ENCODE peak calls at places on chromosome 9, in six cellular contexts. One of them, this sample, is unnamed.

GRCh38 chr9:90476058-90476457 is 166.6 kb downstream of the DIRAS2 start:
- DNase-seq in neuronal stem cell: no peak
- DNase-seq in H1: no peak
- DNase-seq in H9: no peak
- DNase-seq in IMR-90: no peak
- DNase-seq in trophoblast cell: no peak
- DNase-seq in this sample: no peak

GRCh38 chr9:70924905-70925547 is 196.4 kb downstream of the TRPM3 start:
- DNase-seq in neuronal stem cell: peak
- DNase-seq in H1: no peak
- DNase-seq in H9: peak
- DNase-seq in IMR-90: peak
- DNase-seq in trophoblast cell: peak
- DNase-seq in this sample: peak

GRCh38 chr9:104682642-104683041 is 11.7 kb upstream of the OR13D1 start:
- DNase-seq in neuronal stem cell: peak
- DNase-seq in H1: no peak
- DNase-seq in H9: no peak
- DNase-seq in IMR-90: peak
- DNase-seq in trophoblast cell: peak
- DNase-seq in this sample: peak

GRCh38 chr9:38183994-38184568 is 115.1 kb upstream of the SHB start:
- DNase-seq in neuronal stem cell: no peak
- DNase-seq in H1: no peak
- DNase-seq in H9: no peak
- DNase-seq in IMR-90: no peak
- DNase-seq in trophoblast cell: no peak
- DNase-seq in this sample: no peak

GRCh38 chr9:109726122-109726521 is 53.9 kb upstream of the PALM2AKAP2 start:
- DNase-seq in neuronal stem cell: no peak
- DNase-seq in H1: no peak
- DNase-seq in H9: no peak
- DNase-seq in IMR-90: no peak
- DNase-seq in trophoblast cell: no peak
- DNase-seq in this sample: no peak

GRCh38 chr9:113416149-113416726 is 5.7 kb downstream of the C9orf43 start:
- DNase-seq in neuronal stem cell: no peak
- DNase-seq in H1: no peak
- DNase-seq in H9: no peak
- DNase-seq in IMR-90: no peak
- DNase-seq in trophoblast cell: no peak
- DNase-seq in this sample: no peak

GRCh38 chr9:488448-488847 is 273.8 kb downstream of the DOCK8 start:
- DNase-seq in neuronal stem cell: no peak
- DNase-seq in H1: no peak
- DNase-seq in H9: no peak
- DNase-seq in IMR-90: no peak
- DNase-seq in trophoblast cell: no peak
- DNase-seq in this sample: no peak

GRCh38 chr9:131872006-131872405 is 132.1 kb upstream of the RAPGEF1 start:
- DNase-seq in neuronal stem cell: no peak
- DNase-seq in H1: no peak
- DNase-seq in H9: peak
- DNase-seq in IMR-90: no peak
- DNase-seq in trophoblast cell: no peak
- DNase-seq in this sample: no peak

GRCh38 chr9:78612089-78612488 is 315.2 kb downstream of the PSAT1 start:
- DNase-seq in neuronal stem cell: no peak
- DNase-seq in H1: no peak
- DNase-seq in H9: no peak
- DNase-seq in IMR-90: peak
- DNase-seq in trophoblast cell: peak
- DNase-seq in this sample: no peak

GRCh38 chr9:136742640-136743391 is at the start of gene LCN10:
- DNase-seq in neuronal stem cell: no peak
- DNase-seq in H1: no peak
- DNase-seq in H9: peak
- DNase-seq in IMR-90: no peak
- DNase-seq in trophoblast cell: no peak
- DNase-seq in this sample: peak

GRCh38 chr9:106717686-106718085 is 145.3 kb upstream of the ZNF462 start:
- DNase-seq in neuronal stem cell: no peak
- DNase-seq in H1: no peak
- DNase-seq in H9: no peak
- DNase-seq in IMR-90: peak
- DNase-seq in trophoblast cell: peak
- DNase-seq in this sample: peak

GRCh38 chr9:124377985-124378384 is 37.3 kb downstream of the PSMB7 start:
- DNase-seq in neuronal stem cell: no peak
- DNase-seq in H1: no peak
- DNase-seq in H9: no peak
- DNase-seq in IMR-90: no peak
- DNase-seq in trophoblast cell: no peak
- DNase-seq in this sample: no peak

GRCh38 chr9:69429281-69429680 is 104.3 kb downstream of the ENTREP1 start:
- DNase-seq in neuronal stem cell: no peak
- DNase-seq in H1: no peak
- DNase-seq in H9: no peak
- DNase-seq in IMR-90: no peak
- DNase-seq in trophoblast cell: no peak
- DNase-seq in this sample: no peak

GRCh38 chr9:73869261-73869660 is 627.9 kb upstream of the RORB start:
- DNase-seq in neuronal stem cell: no peak
- DNase-seq in H1: no peak
- DNase-seq in H9: no peak
- DNase-seq in IMR-90: no peak
- DNase-seq in trophoblast cell: peak
- DNase-seq in this sample: peak

GRCh38 chr9:81536242-81537025 is 152.9 kb downstream of the TLE1 start:
- DNase-seq in neuronal stem cell: no peak
- DNase-seq in H1: no peak
- DNase-seq in H9: no peak
- DNase-seq in IMR-90: no peak
- DNase-seq in trophoblast cell: no peak
- DNase-seq in this sample: no peak

GRCh38 chr9:130997925-130998595 is 10.9 kb upstream of the LAMC3 start:
- DNase-seq in neuronal stem cell: peak
- DNase-seq in H1: peak
- DNase-seq in H9: peak
- DNase-seq in IMR-90: peak
- DNase-seq in trophoblast cell: peak
- DNase-seq in this sample: peak

GRCh38 chr9:34552986-34553385 is 30.2 kb upstream of the ENHO start:
- DNase-seq in neuronal stem cell: no peak
- DNase-seq in H1: no peak
- DNase-seq in H9: no peak
- DNase-seq in IMR-90: no peak
- DNase-seq in trophoblast cell: no peak
- DNase-seq in this sample: no peak

GRCh38 chr9:81719972-81720371 is 30.6 kb upstream of the TLE1 start:
- DNase-seq in neuronal stem cell: no peak
- DNase-seq in H1: no peak
- DNase-seq in H9: no peak
- DNase-seq in IMR-90: no peak
- DNase-seq in trophoblast cell: no peak
- DNase-seq in this sample: no peak

GRCh38 chr9:91256235-91256634 is 105.5 kb downstream of the AUH start:
- DNase-seq in neuronal stem cell: no peak
- DNase-seq in H1: no peak
- DNase-seq in H9: no peak
- DNase-seq in IMR-90: no peak
- DNase-seq in trophoblast cell: no peak
- DNase-seq in this sample: no peak

GRCh38 chr9:23041466-23041865 is 594.8 kb downstream of the DMRTA1 start:
- DNase-seq in neuronal stem cell: no peak
- DNase-seq in H1: no peak
- DNase-seq in H9: no peak
- DNase-seq in IMR-90: no peak
- DNase-seq in trophoblast cell: no peak
- DNase-seq in this sample: no peak

DNA sequence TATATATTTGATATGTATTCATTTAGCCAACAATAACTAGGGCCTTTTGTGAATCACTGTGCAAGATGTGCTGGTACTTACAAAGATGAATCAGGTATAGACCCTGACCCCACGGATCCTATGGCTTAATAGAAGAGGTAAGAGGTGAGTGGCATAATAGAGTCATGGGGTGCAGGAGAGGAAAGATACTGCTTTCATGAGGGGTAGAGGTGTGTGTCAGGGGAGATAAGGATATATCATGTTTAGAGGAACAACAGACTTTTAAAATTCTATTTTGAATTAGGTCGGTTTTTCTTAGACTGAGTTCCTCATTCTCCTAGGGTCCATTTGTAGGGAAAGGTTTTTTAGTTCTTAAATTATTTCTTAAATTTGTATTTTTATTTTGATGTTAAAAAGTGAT is 27.8 kb downstream of the ZCCHC7 start:
- DNase-seq in neuronal stem cell: no peak
- DNase-seq in H1: no peak
- DNase-seq in H9: no peak
- DNase-seq in IMR-90: no peak
- DNase-seq in trophoblast cell: no peak
- DNase-seq in this sample: no peak
- H3K9ac ChIP-seq in neuronal stem cell: no peak
- H3K9ac ChIP-seq in H1: no peak
- H3K9ac ChIP-seq in H9: no peak
- H3K9ac ChIP-seq in IMR-90: no peak
- H3K9ac ChIP-seq in trophoblast cell: no peak
- H3K9ac ChIP-seq in this sample: no peak

GRCh38 chr9:36327903-36328302 is 69.7 kb upstream of the GNE start:
- DNase-seq in neuronal stem cell: no peak
- DNase-seq in H1: no peak
- DNase-seq in H9: no peak
- DNase-seq in IMR-90: peak
- DNase-seq in trophoblast cell: no peak
- DNase-seq in this sample: peak

GRCh38 chr9:36332006-36332405 is 68.1 kb downstream of the RNF38 start:
- DNase-seq in neuronal stem cell: no peak
- DNase-seq in H1: no peak
- DNase-seq in H9: no peak
- DNase-seq in IMR-90: peak
- DNase-seq in trophoblast cell: no peak
- DNase-seq in this sample: no peak

GRCh38 chr9:36325081-36325828 is 67.0 kb upstream of the GNE start:
- DNase-seq in neuronal stem cell: no peak
- DNase-seq in H1: no peak
- DNase-seq in H9: no peak
- DNase-seq in IMR-90: no peak
- DNase-seq in trophoblast cell: peak
- DNase-seq in this sample: no peak

GRCh38 chr9:36323926-36324325 is 65.7 kb upstream of the GNE start:
- DNase-seq in neuronal stem cell: no peak
- DNase-seq in H1: no peak
- DNase-seq in H9: no peak
- DNase-seq in IMR-90: no peak
- DNase-seq in trophoblast cell: no peak
- DNase-seq in this sample: no peak

GRCh38 chr9:36328798-36329411 is 70.7 kb upstream of the GNE start:
- DNase-seq in neuronal stem cell: peak
- DNase-seq in H1: no peak
- DNase-seq in H9: no peak
- DNase-seq in IMR-90: peak
- DNase-seq in trophoblast cell: peak
- DNase-seq in this sample: peak
- H3K14ac ChIP-seq in neuronal stem cell: no peak
- H3K14ac ChIP-seq in H1: no peak
- H3K14ac ChIP-seq in H9: no peak
- H3K14ac ChIP-seq in IMR-90: no peak
- H3K14ac ChIP-seq in trophoblast cell: no peak
- H3K14ac ChIP-seq in this sample: no peak

GRCh38 chr9:5951686-5952211 is 61.1 kb downstream of the MLANA start:
- DNase-seq in neuronal stem cell: no peak
- DNase-seq in H1: no peak
- DNase-seq in H9: no peak
- DNase-seq in IMR-90: peak
- DNase-seq in trophoblast cell: no peak
- DNase-seq in this sample: peak
- H3K9ac ChIP-seq in neuronal stem cell: no peak
- H3K9ac ChIP-seq in H1: no peak
- H3K9ac ChIP-seq in H9: no peak
- H3K9ac ChIP-seq in IMR-90: no peak
- H3K9ac ChIP-seq in trophoblast cell: no peak
- H3K9ac ChIP-seq in this sample: no peak

GRCh38 chr9:89317282-89317681 is 1.0 kb upstream of the SECISBP2 start:
- DNase-seq in neuronal stem cell: no peak
- DNase-seq in H1: no peak
- DNase-seq in H9: no peak
- DNase-seq in IMR-90: no peak
- DNase-seq in trophoblast cell: no peak
- DNase-seq in this sample: peak

GRCh38 chr9:89315482-89315881 is 2.8 kb upstream of the SECISBP2 start:
- DNase-seq in neuronal stem cell: no peak
- DNase-seq in H1: no peak
- DNase-seq in H9: no peak
- DNase-seq in IMR-90: no peak
- DNase-seq in trophoblast cell: no peak
- DNase-seq in this sample: no peak

GRCh38 chr9:89314955-89315354 is 3.3 kb upstream of the SECISBP2 start:
- DNase-seq in neuronal stem cell: no peak
- DNase-seq in H1: no peak
- DNase-seq in H9: no peak
- DNase-seq in IMR-90: no peak
- DNase-seq in trophoblast cell: no peak
- DNase-seq in this sample: no peak

GRCh38 chr9:89319015-89319905 is 960 bp downstream of the SECISBP2 start:
- DNase-seq in neuronal stem cell: no peak
- DNase-seq in H1: no peak
- DNase-seq in H9: no peak
- DNase-seq in IMR-90: no peak
- DNase-seq in trophoblast cell: no peak
- DNase-seq in this sample: no peak

DNA sequence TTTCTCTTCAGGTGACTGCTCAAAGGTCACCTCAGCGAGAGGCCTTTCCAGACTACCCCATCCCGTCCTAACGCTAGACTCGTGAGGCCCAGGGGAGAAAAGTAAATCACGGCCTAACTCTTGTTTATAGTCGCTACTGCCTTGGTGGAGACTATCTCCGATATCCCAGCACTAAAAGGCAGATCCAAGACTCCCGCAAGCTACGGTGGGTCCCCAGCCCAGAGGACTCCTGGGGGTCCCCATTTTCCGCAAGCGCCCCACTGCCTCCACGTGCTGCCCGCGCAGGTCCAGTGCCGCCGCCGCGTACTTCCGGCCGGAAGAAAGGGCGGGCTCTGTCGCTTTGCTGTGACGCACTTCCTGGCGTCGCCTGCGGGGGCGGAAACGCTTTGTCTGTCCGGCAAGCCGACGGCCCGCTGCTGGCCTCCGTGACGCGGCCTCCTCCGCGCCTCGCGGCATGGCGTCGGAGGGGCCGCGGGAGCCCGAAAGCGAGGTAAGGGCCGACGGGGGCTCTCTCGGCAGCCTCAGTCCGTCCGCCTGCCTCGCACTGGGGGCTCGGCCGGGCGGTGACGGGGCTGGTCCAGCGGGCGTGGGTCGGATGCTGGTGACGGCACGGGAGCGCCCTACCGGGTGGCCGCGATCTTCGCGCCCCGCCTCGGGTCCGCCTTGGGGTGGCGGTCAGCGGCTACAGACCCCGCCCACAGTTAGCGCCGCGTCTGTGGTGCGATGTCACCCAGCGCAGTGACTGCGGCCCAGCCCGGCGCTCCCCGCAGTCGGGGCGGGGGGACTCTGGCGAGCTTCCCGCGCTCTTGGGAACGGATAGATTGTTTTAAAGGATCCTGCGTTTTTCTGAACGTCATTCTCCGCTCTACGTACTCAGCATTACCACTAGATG is at the start of gene SECISBP2:
- DNase-seq in neuronal stem cell: peak
- DNase-seq in H1: peak
- DNase-seq in H9: peak
- DNase-seq in IMR-90: peak
- DNase-seq in trophoblast cell: peak
- DNase-seq in this sample: peak
- H3K14ac ChIP-seq in neuronal stem cell: no peak
- H3K14ac ChIP-seq in H1: no peak
- H3K14ac ChIP-seq in H9: peak
- H3K14ac ChIP-seq in IMR-90: peak
- H3K14ac ChIP-seq in trophoblast cell: peak
- H3K14ac ChIP-seq in this sample: no peak

This sample was measured in mesenchymal stem cell.